ENCODE peak calls at places on chromosomes 1 and 21, in nine cellular contexts. A is amniotic stem cell; O is SJCRH30; M is T1000; Z is T-helper 9 cell; Y is stimulated activated CD8-positive, alpha-beta memory T cell treated with anti-CD3 and anti-CD28 coated beads, Interleukin-2, amount 100 ng/mL, for 48 hours; W is ureter; G is NAMALWA; X is GM23338. T is an unnamed sample.

GRCh38 chr21:21907271-21907670 is 909.1 kb downstream of the NCAM2 start:
- DNase-seq in A (no peak), O (no peak), M (no peak), Z (no peak), Y (no peak), W (no peak), G (no peak), X (no peak), T (no peak)

GRCh38 chr1:23019851-23020625 is 770 bp downstream of the KDM1A start:
- DNase-seq in A (peak; percentile 12), O (peak; percentile 49), M (no peak), Z (no peak), Y (peak; percentile 1), W (no peak), G (peak; percentile 68), X (peak; percentile 60), T (no peak)

GRCh38 chr1:80155371-80155770 is 1148.8 kb upstream of the ADGRL4 start:
- DNase-seq in A (no peak), O (peak; percentile 9), M (no peak), Z (no peak), Y (no peak), W (no peak), G (peak; percentile 17), X (peak; percentile 62), T (no peak)

GRCh38 chr1:43564617-43565348 is 34.1 kb downstream of the PTPRF start:
- DNase-seq in A (no peak), O (no peak), M (no peak), Z (no peak), Y (no peak), W (no peak), G (no peak), X (no peak), T (no peak)

GRCh38 chr1:225928186-225929175 is 4.4 kb upstream of the PYCR2 start:
- DNase-seq in A (no peak), O (no peak), M (no peak), Z (no peak), Y (no peak), W (no peak), G (no peak), X (no peak), T (no peak)

GRCh38 chr1:115275216-115275615 is 62.8 kb downstream of the NGF start:
- DNase-seq in A (no peak), O (no peak), M (no peak), Z (no peak), Y (no peak), W (no peak), G (peak; percentile 38), X (peak; percentile 60), T (no peak)

GRCh38 chr1:97433520-97434175 is 487.2 kb downstream of the DPYD start:
- DNase-seq in A (peak; percentile 42), O (no peak), M (no peak), Z (no peak), Y (no peak), W (no peak), G (no peak), X (no peak), T (no peak)

GRCh38 chr1:235411489-235412486 is 44.6 kb downstream of the TBCE start:
- DNase-seq in A (no peak), O (no peak), M (peak; percentile 9), Z (no peak), Y (no peak), W (no peak), G (peak; percentile 44), X (peak; percentile 23), T (peak; percentile 4)

GRCh38 chr1:56473582-56474270 is 105.6 kb downstream of the PLPP3 start:
- DNase-seq in A (no peak), O (no peak), M (no peak), Z (no peak), Y (no peak), W (no peak), G (no peak), X (no peak), T (no peak)

GRCh38 chr21:26637346-26637745 is 64.3 kb upstream of the CYYR1 start:
- DNase-seq in A (no peak), O (no peak), M (no peak), Z (no peak), Y (no peak), W (no peak), G (no peak), X (no peak), T (no peak)

GRCh38 chr1:64687725-64688285 is 57.1 kb upstream of the RAVER2 start:
- DNase-seq in A (no peak), O (no peak), M (no peak), Z (no peak), Y (no peak), W (peak; percentile 59), G (no peak), X (no peak), T (peak; percentile 6)

T was measured in DMS153.